ENCODE peak calls at places on chromosomes 4 and X, in eight cellular contexts. C is transverse colon; W is activated CD4-positive, alpha-beta T cell treated with anti-CD3 and anti-CD28 coated beads for 24 hours; A is right lobe of liver; V is Daoy; K is amniotic stem cell; J is hypothalamus; B is naive thymus-derived CD8-positive, alpha-beta T cell. H is an unnamed sample.

GRCh38 chr4:69054578-69055200 is 41.6 kb upstream of the UGT2B7 start:
- DNase-seq in C (no peak), W (no peak), A (no peak), V (no peak), K (no peak), J (no peak), B (no peak), H (no peak)

GRCh38 chrX:131366387-131366786 is 77.3 kb upstream of the IGSF1 start:
- DNase-seq in C (no peak), W (no peak), A (no peak), V (peak), K (no peak), J (no peak), B (no peak), H (no peak)

GRCh38 chr4:8841678-8842268 is 29.9 kb downstream of the HMX1 start:
- DNase-seq in C (no peak), W (no peak), A (peak), V (no peak), K (no peak), J (no peak), B (no peak), H (no peak)

GRCh38 chr4:182918044-182918607 is 940 bp upstream of the DCTD start:
- DNase-seq in C (no peak), W (no peak), A (no peak), V (no peak), K (no peak), J (no peak), B (no peak), H (no peak)

GRCh38 chrX:41895826-41896225 is 27.5 kb downstream of the CASK start:
- DNase-seq in C (no peak), W (no peak), A (no peak), V (no peak), K (no peak), J (no peak), B (no peak), H (no peak)

GRCh38 chr4:17283832-17284231 is 228.1 kb downstream of the QDPR start:
- DNase-seq in C (no peak), W (no peak), A (no peak), V (no peak), K (no peak), J (no peak), B (no peak), H (no peak)

GRCh38 chr4:139024686-139025085 is 9.1 kb downstream of the NOCT start:
- DNase-seq in C (no peak), W (no peak), A (no peak), V (no peak), K (no peak), J (no peak), B (no peak), H (no peak)

GRCh38 chrX:68511255-68511654 is 12.4 kb downstream of the YIPF6 start:
- DNase-seq in C (peak), W (peak), A (no peak), V (peak), K (peak), J (no peak), B (peak), H (no peak)

GRCh38 chr4:108560624-108561023 is 59.8 kb upstream of the RPL34 start:
- DNase-seq in C (no peak), W (no peak), A (no peak), V (peak), K (no peak), J (no peak), B (no peak), H (no peak)

GRCh38 chrX:53456254-53456653 is 22.1 kb upstream of the HSD17B10 start:
- DNase-seq in C (no peak), W (no peak), A (no peak), V (no peak), K (peak), J (no peak), B (no peak), H (no peak)

GRCh38 chrX:30702736-30703135 is 49.5 kb downstream of the GK start:
- DNase-seq in C (no peak), W (no peak), A (no peak), V (peak), K (peak), J (no peak), B (no peak), H (no peak)

GRCh38 chr4:46844325-46844917 is 64.6 kb downstream of the COX7B2 start:
- DNase-seq in C (peak), W (peak), A (peak), V (peak), K (peak), J (peak), B (peak), H (peak)

GRCh38 chrX:155094468-155095061 is 23.3 kb downstream of the BRCC3 start:
- DNase-seq in C (no peak), W (no peak), A (no peak), V (peak), K (no peak), J (no peak), B (peak), H (no peak)

GRCh38 chrX:148593987-148594386 is 93.6 kb downstream of the AFF2 start:
- DNase-seq in C (no peak), W (no peak), A (no peak), V (no peak), K (no peak), J (no peak), B (no peak), H (no peak)

GRCh38 chrX:106726485-106727437 is at the start of gene RNF128:
- DNase-seq in C (peak), W (no peak), A (peak), V (peak), K (no peak), J (no peak), B (no peak), H (peak)

H was measured in mesothelial cell of epicardium.